ENCODE peak calls at places on chromosomes 3 and 15, in four cellular contexts. One of them, this sample, is unnamed.

GRCh38 chr3:112634786-112635541 is 6.0 kb downstream of the CCDC80 start:
- DNase-seq in stimulated activated CD4-positive, alpha-beta T cell treated with anti-CD3 and anti-CD28 coated beads, TNF-alpha, amount 100 ng/mL, for 1 hour: no peak
- DNase-seq in stimulated activated effector memory CD8-positive, alpha-beta T cell treated with anti-CD3 and anti-CD28 coated beads, Interleukin-12 subunit alpha, Interleukin-12 subunit beta, amount 100 ng/mL, for 72 hours: no peak
- DNase-seq in HCEC 1CT: peak
- DNase-seq in this sample: no peak

GRCh38 chr3:134148534-134148933 is 102.1 kb downstream of the RYK start:
- DNase-seq in HCEC 1CT: no peak
- DNase-seq in stimulated activated CD4-positive, alpha-beta T cell treated with anti-CD3 and anti-CD28 coated beads, TNF-alpha, amount 100 ng/mL, for 1 hour: no peak
- DNase-seq in stimulated activated effector memory CD8-positive, alpha-beta T cell treated with anti-CD3 and anti-CD28 coated beads, Interleukin-12 subunit alpha, Interleukin-12 subunit beta, amount 100 ng/mL, for 72 hours: no peak
- DNase-seq in this sample: no peak

GRCh38 chr3:12891985-12892839 is 50.8 kb upstream of the RPL32 start:
- DNase-seq in HCEC 1CT: peak
- DNase-seq in stimulated activated CD4-positive, alpha-beta T cell treated with anti-CD3 and anti-CD28 coated beads, TNF-alpha, amount 100 ng/mL, for 1 hour: peak
- DNase-seq in stimulated activated effector memory CD8-positive, alpha-beta T cell treated with anti-CD3 and anti-CD28 coated beads, Interleukin-12 subunit alpha, Interleukin-12 subunit beta, amount 100 ng/mL, for 72 hours: peak
- DNase-seq in this sample: no peak

GRCh38 chr3:183046883-183047282 is 52.4 kb downstream of the MCCC1 start:
- DNase-seq in stimulated activated CD4-positive, alpha-beta T cell treated with anti-CD3 and anti-CD28 coated beads, TNF-alpha, amount 100 ng/mL, for 1 hour: no peak
- DNase-seq in stimulated activated effector memory CD8-positive, alpha-beta T cell treated with anti-CD3 and anti-CD28 coated beads, Interleukin-12 subunit alpha, Interleukin-12 subunit beta, amount 100 ng/mL, for 72 hours: no peak
- DNase-seq in HCEC 1CT: no peak
- DNase-seq in this sample: no peak

GRCh38 chr15:70428211-70428822 is 330.6 kb upstream of the TLE3 start:
- DNase-seq in stimulated activated effector memory CD8-positive, alpha-beta T cell treated with anti-CD3 and anti-CD28 coated beads, Interleukin-12 subunit alpha, Interleukin-12 subunit beta, amount 100 ng/mL, for 72 hours: no peak
- DNase-seq in HCEC 1CT: no peak
- DNase-seq in stimulated activated CD4-positive, alpha-beta T cell treated with anti-CD3 and anti-CD28 coated beads, TNF-alpha, amount 100 ng/mL, for 1 hour: no peak
- DNase-seq in this sample: no peak

GRCh38 chr3:149790265-149790664 is 2.1 kb downstream of the ANKUB1 start:
- DNase-seq in HCEC 1CT: peak
- DNase-seq in stimulated activated effector memory CD8-positive, alpha-beta T cell treated with anti-CD3 and anti-CD28 coated beads, Interleukin-12 subunit alpha, Interleukin-12 subunit beta, amount 100 ng/mL, for 72 hours: no peak
- DNase-seq in stimulated activated CD4-positive, alpha-beta T cell treated with anti-CD3 and anti-CD28 coated beads, TNF-alpha, amount 100 ng/mL, for 1 hour: no peak
- DNase-seq in this sample: no peak

GRCh38 chr3:99630815-99631214 is 7.6 kb upstream of the COL8A1 start:
- DNase-seq in stimulated activated effector memory CD8-positive, alpha-beta T cell treated with anti-CD3 and anti-CD28 coated beads, Interleukin-12 subunit alpha, Interleukin-12 subunit beta, amount 100 ng/mL, for 72 hours: no peak
- DNase-seq in stimulated activated CD4-positive, alpha-beta T cell treated with anti-CD3 and anti-CD28 coated beads, TNF-alpha, amount 100 ng/mL, for 1 hour: no peak
- DNase-seq in HCEC 1CT: no peak
- DNase-seq in this sample: no peak

GRCh38 chr3:38620236-38620635 is 29.3 kb downstream of the SCN5A start:
- DNase-seq in stimulated activated CD4-positive, alpha-beta T cell treated with anti-CD3 and anti-CD28 coated beads, TNF-alpha, amount 100 ng/mL, for 1 hour: no peak
- DNase-seq in stimulated activated effector memory CD8-positive, alpha-beta T cell treated with anti-CD3 and anti-CD28 coated beads, Interleukin-12 subunit alpha, Interleukin-12 subunit beta, amount 100 ng/mL, for 72 hours: no peak
- DNase-seq in HCEC 1CT: peak
- DNase-seq in this sample: no peak

GRCh38 chr15:37095993-37096877 is 4.1 kb downstream of the MEIS2 start:
- DNase-seq in stimulated activated CD4-positive, alpha-beta T cell treated with anti-CD3 and anti-CD28 coated beads, TNF-alpha, amount 100 ng/mL, for 1 hour: no peak
- DNase-seq in stimulated activated effector memory CD8-positive, alpha-beta T cell treated with anti-CD3 and anti-CD28 coated beads, Interleukin-12 subunit alpha, Interleukin-12 subunit beta, amount 100 ng/mL, for 72 hours: no peak
- DNase-seq in HCEC 1CT: peak
- DNase-seq in this sample: no peak

GRCh38 chr3:16452265-16452664 is 61.2 kb downstream of the RFTN1 start:
- DNase-seq in stimulated activated CD4-positive, alpha-beta T cell treated with anti-CD3 and anti-CD28 coated beads, TNF-alpha, amount 100 ng/mL, for 1 hour: no peak
- DNase-seq in stimulated activated effector memory CD8-positive, alpha-beta T cell treated with anti-CD3 and anti-CD28 coated beads, Interleukin-12 subunit alpha, Interleukin-12 subunit beta, amount 100 ng/mL, for 72 hours: no peak
- DNase-seq in HCEC 1CT: peak
- DNase-seq in this sample: no peak

GRCh38 chr3:50352762-50353161 is 2.1 kb downstream of the CYB561D2 start:
- DNase-seq in stimulated activated effector memory CD8-positive, alpha-beta T cell treated with anti-CD3 and anti-CD28 coated beads, Interleukin-12 subunit alpha, Interleukin-12 subunit beta, amount 100 ng/mL, for 72 hours: no peak
- DNase-seq in HCEC 1CT: peak
- DNase-seq in stimulated activated CD4-positive, alpha-beta T cell treated with anti-CD3 and anti-CD28 coated beads, TNF-alpha, amount 100 ng/mL, for 1 hour: no peak
- DNase-seq in this sample: no peak

GRCh38 chr3:123244128-123244527 is 42.4 kb downstream of the SEC22A start:
- DNase-seq in stimulated activated effector memory CD8-positive, alpha-beta T cell treated with anti-CD3 and anti-CD28 coated beads, Interleukin-12 subunit alpha, Interleukin-12 subunit beta, amount 100 ng/mL, for 72 hours: no peak
- DNase-seq in HCEC 1CT: no peak
- DNase-seq in stimulated activated CD4-positive, alpha-beta T cell treated with anti-CD3 and anti-CD28 coated beads, TNF-alpha, amount 100 ng/mL, for 1 hour: no peak
- DNase-seq in this sample: no peak

GRCh38 chr3:37952564-37952963 is 38.0 kb upstream of the VILL start:
- DNase-seq in HCEC 1CT: peak
- DNase-seq in stimulated activated CD4-positive, alpha-beta T cell treated with anti-CD3 and anti-CD28 coated beads, TNF-alpha, amount 100 ng/mL, for 1 hour: no peak
- DNase-seq in stimulated activated effector memory CD8-positive, alpha-beta T cell treated with anti-CD3 and anti-CD28 coated beads, Interleukin-12 subunit alpha, Interleukin-12 subunit beta, amount 100 ng/mL, for 72 hours: no peak
- DNase-seq in this sample: no peak

GRCh38 chr15:99592135-99592845 is 26.5 kb downstream of the MEF2A start:
- DNase-seq in stimulated activated effector memory CD8-positive, alpha-beta T cell treated with anti-CD3 and anti-CD28 coated beads, Interleukin-12 subunit alpha, Interleukin-12 subunit beta, amount 100 ng/mL, for 72 hours: no peak
- DNase-seq in HCEC 1CT: peak
- DNase-seq in stimulated activated CD4-positive, alpha-beta T cell treated with anti-CD3 and anti-CD28 coated beads, TNF-alpha, amount 100 ng/mL, for 1 hour: no peak
- DNase-seq in this sample: no peak

GRCh38 chr15:94252223-94252766 is 20.9 kb downstream of the MCTP2 start:
- DNase-seq in stimulated activated CD4-positive, alpha-beta T cell treated with anti-CD3 and anti-CD28 coated beads, TNF-alpha, amount 100 ng/mL, for 1 hour: no peak
- DNase-seq in HCEC 1CT: no peak
- DNase-seq in stimulated activated effector memory CD8-positive, alpha-beta T cell treated with anti-CD3 and anti-CD28 coated beads, Interleukin-12 subunit alpha, Interleukin-12 subunit beta, amount 100 ng/mL, for 72 hours: no peak
- DNase-seq in this sample: no peak

GRCh38 chr3:12934431-12934830 is 93.1 kb upstream of the RPL32 start:
- DNase-seq in stimulated activated CD4-positive, alpha-beta T cell treated with anti-CD3 and anti-CD28 coated beads, TNF-alpha, amount 100 ng/mL, for 1 hour: no peak
- DNase-seq in HCEC 1CT: no peak
- DNase-seq in stimulated activated effector memory CD8-positive, alpha-beta T cell treated with anti-CD3 and anti-CD28 coated beads, Interleukin-12 subunit alpha, Interleukin-12 subunit beta, amount 100 ng/mL, for 72 hours: no peak
- DNase-seq in this sample: no peak